ENCODE peak calls at places on chromosomes 6 and 20, in four cellular contexts. F, Y, E and Q are unnamed samples.

GRCh38 chr6:136226674-136227377 is 23.3 kb downstream of the MTFR2 start:
- DNase-seq in F (no peak), E (no peak), Y (peak), Q (no peak)

GRCh38 chr6:148972481-148972880 is 225.7 kb downstream of the UST start:
- DNase-seq in E (no peak), F (no peak), Y (no peak), Q (no peak)

GRCh38 chr6:169559001-169559441 is 142.8 kb downstream of the WDR27 start:
- DNase-seq in E (no peak), Y (no peak), F (peak), Q (peak)

GRCh38 chr6:51913265-51913664 is 174.1 kb downstream of the PKHD1 start:
- DNase-seq in Y (no peak), E (no peak), F (no peak), Q (no peak)

GRCh38 chr20:48668451-48668946 is 159.3 kb downstream of the PREX1 start:
- DNase-seq in F (no peak), Y (no peak), E (no peak), Q (no peak)

GRCh38 chr20:21640556-21640955 is 64.9 kb upstream of the PAX1 start:
- DNase-seq in F (no peak), Y (no peak), E (no peak), Q (no peak)

GRCh38 chr6:3524461-3524860 is 67.6 kb upstream of the SLC22A23 start:
- DNase-seq in F (no peak), E (no peak), Y (no peak), Q (no peak)

GRCh38 chr6:14706378-14706929 is 539.4 kb upstream of the JARID2 start:
- DNase-seq in F (peak), Y (peak), E (peak), Q (peak)